ENCODE peak calls at places on chromosome 22, in six cellular contexts. T is colonic mucosa, Y is body of pancreas, D is heart right ventricle, Q is GM23248, V is fibroblast of lung. G is an unnamed sample. For H3K27me3 and H3K9me3, the result is how much of the 10 kb centered on the place peaks cover.

GRCh38 chr22:39214383-39215069 is 30.3 kb downstream of the PDGFB start:
- DNase-seq in T (no peak), V (no peak), D (no peak), Q (peak), Y (peak), G (peak)

GRCh38 chr22:44546686-44547310 is 48.8 kb upstream of the RTL6 start:
- DNase-seq in V (no peak), Y (no peak), D (no peak), T (no peak), Q (no peak), G (peak)

GRCh38 chr22:46054091-46054877 is 77.3 kb upstream of the WNT7B start:
- DNase-seq in Q (peak), V (peak), D (peak), T (peak), Y (peak), G (peak)

GRCh38 chr22:37817705-37818311 is 5.4 kb upstream of the GALR3 start:
- DNase-seq in V (peak), T (peak), Q (peak), Y (peak), D (peak), G (peak)

GRCh38 chr22:35131423-35132050 is 65.6 kb downstream of the ISX start:
- DNase-seq in V (no peak), Q (no peak), Y (no peak), D (no peak), T (peak), G (no peak)

GRCh38 chr22:27100789-27101188 is 443.4 kb downstream of the MIAT start:
- DNase-seq in T (no peak), D (no peak), Q (peak), V (no peak), Y (no peak), G (peak)

GRCh38 chr22:39621826-39622225 is 51.3 kb downstream of the CACNA1I start:
- DNase-seq in T (no peak), V (no peak), Y (no peak), Q (no peak), D (no peak), G (no peak)

GRCh38 chr22:32331236-32331917 is 26.3 kb upstream of the RFPL3 start:
- DNase-seq in T (no peak), Y (no peak), D (no peak), V (no peak), Q (no peak), G (peak)

GRCh38 chr22:40023226-40023925 is 28.6 kb downstream of the FAM83F start:
- DNase-seq in T (no peak), Y (no peak), V (no peak), Q (no peak), D (no peak), G (no peak)

GRCh38 chr22:33735978-33736377 is 184.3 kb downstream of the LARGE1 start:
- DNase-seq in T (no peak), Y (no peak), V (no peak), D (no peak), Q (no peak), G (no peak)

GRCh38 chr22:31089101-31090100 is 8.3 kb downstream of the SMTN start:
- DNase-seq in Q (peak), Y (peak), V (peak), D (peak), T (peak), G (no peak)

GRCh38 chr22:43451651-43452050 is 39.8 kb downstream of the MPPED1 start:
- DNase-seq in Q (no peak), D (no peak), V (no peak), Y (no peak), T (no peak), G (no peak)

GRCh38 chr22:38271927-38272372 is 860 bp downstream of the TMEM184B start:
- DNase-seq in Y (peak), T (peak), D (no peak), V (no peak), Q (peak), G (no peak)

GRCh38 chr22:49483946-49484345 is 343.7 kb downstream of the BRD1 start:
- DNase-seq in Q (no peak), D (no peak), Y (no peak), T (no peak), V (no peak), G (no peak)
- H3K27me3 ChIP-seq in Q (under half), D (under half), Y (under half), T (under half), V (under half), G (under half)

DNA sequence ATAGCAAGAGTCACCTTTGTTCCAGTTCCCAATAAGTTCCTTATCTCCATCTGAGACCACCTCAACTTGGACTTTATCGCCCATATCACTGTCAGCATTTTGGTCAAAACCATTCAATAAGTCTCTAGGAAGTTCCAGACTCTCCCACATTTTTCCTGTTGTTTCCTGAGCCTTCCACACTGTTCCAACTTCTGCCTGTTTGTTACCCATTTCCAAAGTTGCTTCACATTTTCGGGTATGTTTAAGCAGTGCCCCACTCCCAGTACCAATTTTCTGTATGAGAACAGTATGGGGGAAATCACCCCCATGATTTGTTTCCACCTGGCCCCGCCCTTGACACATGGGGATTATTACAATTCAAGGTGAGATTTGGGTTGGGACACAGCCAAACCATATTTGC is 26.7 kb downstream of the BCL2L13 start:
- DNase-seq in V (no peak), Q (no peak), D (no peak), T (no peak), Y (no peak), G (no peak)
- H3K9me3 ChIP-seq in V (under half), Q (under half), D (under half), T (under half), Y (under half), G (under half)

DNA sequence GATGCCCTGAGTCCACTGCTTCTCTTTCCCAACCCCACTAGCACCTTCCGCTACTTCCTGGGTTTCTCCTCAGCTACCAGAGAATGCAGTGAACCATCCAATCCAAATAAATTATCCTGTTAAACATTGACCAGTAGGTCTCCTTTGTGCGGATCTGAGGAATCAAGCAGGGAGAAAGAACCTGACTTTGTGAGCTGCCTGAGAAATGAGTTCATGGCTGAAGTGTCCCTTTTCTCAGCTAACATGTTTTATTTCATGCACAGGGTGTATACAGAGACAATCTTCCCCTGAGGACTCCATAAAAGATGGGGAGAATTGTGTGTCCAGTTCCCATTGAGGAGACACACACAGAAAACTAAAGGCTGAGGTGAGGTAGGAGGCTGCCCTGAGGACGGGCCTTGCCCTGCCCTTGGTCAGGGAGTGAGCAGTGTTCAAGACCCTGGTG is 63.0 kb upstream of the VPREB1 start:
- DNase-seq in Y (no peak), Q (no peak), D (no peak), V (no peak), T (no peak), G (no peak)
- H3K27me3 ChIP-seq in Y (under half), Q (half or more), D (half or more), V (under half), T (under half), G (under half)

DNA sequence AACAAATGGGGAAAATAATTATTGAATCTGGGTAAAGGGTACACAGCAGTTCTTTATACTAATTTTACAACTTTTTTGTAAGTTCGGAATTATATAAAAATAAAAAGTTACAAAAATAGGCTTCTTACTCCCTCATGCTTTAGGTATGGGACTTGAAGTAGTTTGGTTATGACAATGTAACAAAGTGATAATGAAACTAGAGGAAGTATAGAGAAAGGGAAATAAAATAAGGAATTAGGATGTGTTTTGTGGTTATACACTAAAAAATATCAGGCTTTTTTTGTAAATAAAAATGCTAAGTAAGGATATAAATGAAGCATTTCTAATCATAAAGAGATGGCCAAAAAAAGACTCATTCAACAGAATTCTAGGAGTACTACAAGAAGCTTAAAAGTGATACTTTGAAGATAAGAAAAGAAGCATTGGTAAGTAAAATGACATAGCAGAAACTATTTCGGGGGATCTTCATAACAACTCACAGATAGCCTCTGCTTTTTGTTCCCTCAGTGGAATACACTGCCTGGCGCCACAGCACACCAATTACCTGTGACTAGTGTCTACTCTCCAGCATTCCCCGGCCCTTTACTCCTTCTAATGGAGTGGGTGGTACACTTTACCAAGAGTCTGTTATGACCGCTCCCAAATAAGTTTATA is 322.7 kb upstream of the PITPNB start:
- DNase-seq in T (no peak), Q (no peak), V (no peak), Y (no peak), D (no peak), G (no peak)
- H3K9me3 ChIP-seq in T (under half), Q (under half), V (under half), Y (under half), D (under half), G (under half)

DNA sequence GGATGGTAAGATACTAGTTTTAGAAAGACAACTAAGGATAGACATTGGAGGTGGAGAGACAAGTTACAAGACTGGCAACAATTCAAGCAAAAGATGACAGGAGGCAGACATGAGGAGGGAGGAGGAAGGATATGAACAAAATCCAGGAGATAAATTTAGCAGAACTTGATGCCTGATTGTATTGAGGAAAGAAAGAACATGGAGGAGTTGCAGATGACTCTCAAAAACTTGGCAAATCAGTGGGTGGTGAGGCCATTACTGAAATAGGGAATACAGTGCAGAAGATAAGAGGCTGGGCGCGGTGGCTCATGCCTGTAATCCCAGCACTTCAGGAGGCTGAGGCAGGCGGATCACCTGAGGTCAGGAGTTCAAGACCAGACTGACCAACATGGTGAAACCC is 2.7 kb upstream of the UPB1 start:
- DNase-seq in Q (no peak), T (no peak), Y (no peak), V (no peak), D (no peak), G (no peak)
- H3K27me3 ChIP-seq in Q (under half), T (under half), Y (under half), V (under half), D (under half), G (under half)

GRCh38 chr22:48223488-48224190 is 1461.2 kb downstream of the TBC1D22A start:
- DNase-seq in D (no peak), Q (no peak), V (no peak), T (no peak), Y (no peak), G (no peak)

GRCh38 chr22:48228468-48228867 is 1466.0 kb downstream of the TBC1D22A start:
- DNase-seq in D (no peak), T (no peak), V (no peak), Y (no peak), Q (no peak), G (no peak)

GRCh38 chr22:48227341-48228018 is 1465.0 kb downstream of the TBC1D22A start:
- DNase-seq in V (no peak), T (no peak), Q (no peak), D (no peak), Y (no peak), G (no peak)

GRCh38 chr22:48224332-48224731 is 1461.9 kb downstream of the TBC1D22A start:
- DNase-seq in Q (no peak), T (no peak), Y (no peak), V (no peak), D (no peak), G (no peak)

DNA sequence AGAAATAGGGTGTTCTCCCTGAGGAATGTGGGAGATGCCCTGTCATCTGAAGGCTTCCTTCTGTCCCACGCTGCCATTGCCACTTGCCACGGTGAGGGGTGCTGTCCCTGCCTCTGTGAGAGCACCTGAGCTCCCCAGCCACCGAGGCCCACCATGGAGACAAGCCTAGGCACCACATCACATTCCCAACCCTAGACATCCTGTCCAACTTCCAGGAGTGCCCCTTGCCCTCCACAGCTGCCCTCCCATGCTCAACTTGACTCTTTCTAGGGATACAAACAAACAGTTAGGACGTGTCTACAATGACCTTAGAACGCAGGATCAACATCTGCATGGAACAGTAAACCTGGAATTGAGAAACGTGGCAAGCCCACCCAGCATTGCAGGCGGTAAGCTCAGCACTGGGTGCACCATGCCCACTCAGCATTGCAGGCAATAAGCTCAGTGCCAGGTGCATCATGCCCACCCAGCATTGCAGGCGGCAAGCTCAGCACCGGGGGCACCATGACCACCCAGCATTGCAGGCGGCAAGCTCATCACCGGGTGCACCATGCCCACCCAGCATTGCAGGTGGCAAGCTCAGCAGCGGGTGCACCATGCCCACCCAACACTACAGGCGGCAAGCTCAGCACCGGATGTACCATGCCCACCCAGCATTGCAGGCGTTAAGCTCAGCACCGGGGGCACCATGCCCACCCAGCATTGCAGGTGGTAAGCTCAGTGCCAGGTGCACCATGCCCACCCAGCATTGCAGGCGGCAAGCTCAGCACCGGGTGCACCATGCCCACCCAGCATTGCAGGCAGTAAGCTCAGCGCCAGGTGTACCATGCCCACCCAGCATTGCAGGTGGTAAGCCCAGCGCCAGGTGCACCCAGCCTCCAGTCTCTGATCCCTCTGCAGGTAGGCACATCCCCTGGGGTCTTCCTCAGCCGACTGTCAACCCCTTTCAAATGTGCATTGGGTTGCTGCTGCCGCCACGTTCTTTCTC is 1463.9 kb downstream of the TBC1D22A start:
- DNase-seq in Q (no peak), V (no peak), Y (no peak), T (no peak), D (no peak), G (peak)
- H3K9me3 ChIP-seq in Q (under half), V (under half), Y (under half), T (under half), D (under half), G (under half)

G was measured in tibial artery.